ENCODE peak calls at places on chromosomes 3 and 15, in five cellular contexts. Z, V, S, B and T are unnamed samples.

GRCh38 chr15:83733206-83733605 is 79.3 kb downstream of the ADAMTSL3 start:
- DNase-seq in B (no peak), V (no peak), Z (no peak), S (no peak), T (peak; percentile 98)

GRCh38 chr3:78701537-78701936 is 1066.3 kb downstream of the ROBO1 start:
- DNase-seq in B (no peak), Z (no peak), V (no peak), S (no peak), T (no peak)

GRCh38 chr3:55006277-55006676 is 78.4 kb upstream of the LRTM1 start:
- DNase-seq in B (no peak), Z (no peak), S (no peak), V (no peak), T (no peak)

GRCh38 chr15:26126070-26126469 is 262.9 kb upstream of the ATP10A start:
- DNase-seq in V (no peak), S (no peak), Z (no peak), B (no peak), T (no peak)

GRCh38 chr3:129829640-129830039 is 63.9 kb downstream of the TMCC1 start:
- DNase-seq in B (no peak), S (no peak), Z (no peak), V (peak; percentile 51), T (peak; percentile 75)

GRCh38 chr15:33795076-33795475 is 173.2 kb upstream of the CHRM5 start:
- DNase-seq in V (no peak), B (no peak), Z (no peak), S (no peak), T (no peak)

GRCh38 chr3:16994842-16995535 is 110.2 kb downstream of the PLCL2 start:
- DNase-seq in Z (no peak), S (no peak), B (no peak), V (no peak), T (no peak)

GRCh38 chr3:47994180-47994579 is 22.0 kb downstream of the MAP4 start:
- DNase-seq in Z (no peak), S (no peak), B (no peak), V (no peak), T (no peak)

GRCh38 chr15:43516801-43517353 is 531 bp upstream of the MAP1A start:
- DNase-seq in S (no peak), V (no peak), B (no peak), Z (no peak), T (no peak)

GRCh38 chr15:43515731-43516130 is 1.7 kb upstream of the MAP1A start:
- DNase-seq in V (no peak), B (no peak), S (no peak), Z (no peak), T (no peak)

GRCh38 chr15:43517354-43518072 is at the start of gene MAP1A:
- DNase-seq in S (no peak), V (peak; percentile 69), Z (no peak), B (peak; percentile 65), T (no peak)

GRCh38 chr15:43514241-43515057 is 3.0 kb upstream of the MAP1A start:
- DNase-seq in S (no peak), Z (no peak), B (peak; percentile 71), V (peak; percentile 66), T (no peak)

GRCh38 chr15:43516185-43516584 is 1.2 kb upstream of the MAP1A start:
- DNase-seq in V (peak; percentile 75), B (peak; percentile 82), Z (no peak), S (no peak), T (no peak)
- H3K4me1 ChIP-seq in V (no peaks in the 10 kb centered on the region), B (peaks cover 6% of the 10 kb centered on the region), Z (peaks cover 21% of the 10 kb centered on the region), S (peaks cover 9% of the 10 kb centered on the region), T (no peaks in the 10 kb centered on the region)

DNA sequence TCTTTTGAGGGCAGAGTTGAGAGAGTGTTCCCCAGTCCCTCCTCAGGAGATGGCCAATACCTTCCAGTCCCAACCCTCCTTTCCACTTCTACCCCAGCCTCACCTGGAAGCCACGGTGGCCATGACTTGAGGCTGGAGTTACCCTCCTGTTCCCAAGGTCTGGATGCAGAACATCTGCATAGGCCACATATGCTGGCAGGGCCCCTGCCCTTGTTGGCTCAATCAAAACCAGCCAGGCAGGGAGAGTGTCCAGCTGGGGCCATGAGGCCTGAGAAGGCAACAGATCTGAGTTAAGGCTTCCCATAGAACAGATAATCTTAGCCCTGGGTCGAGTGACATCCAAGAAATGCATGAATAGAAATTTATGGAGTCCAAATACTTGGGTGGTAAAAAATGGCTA is 23.6 kb upstream of the VIPR1 start:
- DNase-seq in B (no peak), S (no peak), V (no peak), Z (no peak), T (no peak)
- H3K4me1 ChIP-seq in B (no peaks in the 10 kb centered on the region), S (no peaks in the 10 kb centered on the region), V (no peaks in the 10 kb centered on the region), Z (peaks cover 8% of the 10 kb centered on the region), T (peaks cover 9% of the 10 kb centered on the region)

GRCh38 chr3:108096506-108097325 is 5.9 kb upstream of the CD47 start:
- DNase-seq in V (no peak), Z (no peak), B (no peak), S (no peak), T (peak; percentile 68)
- H3K4me1 ChIP-seq in V (no peaks in the 10 kb centered on the region), Z (no peaks in the 10 kb centered on the region), B (no peaks in the 10 kb centered on the region), S (peaks cover 50% of the 10 kb centered on the region), T (peaks cover 13% of the 10 kb centered on the region)

GRCh38 chr15:90560229-90560771 is 30.6 kb downstream of the CRTC3 start:
- DNase-seq in V (peak; percentile 56), Z (no peak), S (no peak), B (peak; percentile 81), T (peak; percentile 56)
- H3K4me1 ChIP-seq in V (peaks cover 8% of the 10 kb centered on the region), Z (peaks cover 72% of the 10 kb centered on the region), S (peaks cover 77% of the 10 kb centered on the region), B (peaks cover 65% of the 10 kb centered on the region), T (peaks cover 11% of the 10 kb centered on the region)

DNA sequence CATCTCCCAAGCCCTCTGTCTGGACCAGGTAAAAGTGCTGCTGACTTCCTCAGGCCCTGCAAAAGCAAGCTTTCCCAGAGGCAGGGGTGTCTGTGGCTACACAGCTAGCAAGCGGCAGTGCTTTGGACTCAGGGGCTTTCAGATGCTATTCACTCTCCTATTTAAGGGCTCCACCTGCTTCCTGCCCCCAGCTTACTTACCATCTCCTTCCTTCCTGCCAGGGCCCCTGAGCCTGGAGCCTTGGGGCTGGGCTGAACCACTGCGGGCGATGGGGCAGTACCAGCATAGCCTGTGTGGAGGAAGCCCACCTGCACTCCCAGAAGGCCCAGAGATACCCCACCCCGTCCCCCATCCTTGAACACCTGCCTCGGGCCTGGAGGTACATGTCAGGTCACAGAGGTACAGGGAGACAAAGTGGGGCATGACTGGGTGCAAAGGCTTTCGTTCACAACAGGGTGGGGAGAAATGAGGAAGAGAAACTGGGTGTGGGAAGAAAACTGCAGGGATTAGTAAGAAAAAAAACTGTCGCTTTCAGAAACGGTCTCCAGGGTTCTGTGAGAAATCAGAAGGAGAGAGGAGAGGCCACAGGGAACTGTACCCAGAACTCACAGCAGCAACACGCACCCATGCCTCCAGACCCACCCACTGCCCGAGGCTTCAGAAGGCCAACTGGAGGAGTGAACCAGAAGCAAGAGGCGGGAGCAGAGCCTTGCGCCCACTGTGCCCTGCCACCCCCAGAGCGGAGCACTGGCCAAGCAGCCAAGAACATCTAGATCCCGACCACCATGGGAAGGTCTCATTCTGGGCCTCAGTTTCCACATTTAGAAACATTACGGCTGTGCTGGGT is 49.5 kb downstream of the CCDC12 start:
- DNase-seq in V (no peak), B (no peak), Z (no peak), S (no peak), T (no peak)
- H3K4me1 ChIP-seq in V (peaks cover 14% of the 10 kb centered on the region), B (peaks cover 59% of the 10 kb centered on the region), Z (peaks cover 68% of the 10 kb centered on the region), S (peaks cover 59% of the 10 kb centered on the region), T (peaks cover 12% of the 10 kb centered on the region)

DNA sequence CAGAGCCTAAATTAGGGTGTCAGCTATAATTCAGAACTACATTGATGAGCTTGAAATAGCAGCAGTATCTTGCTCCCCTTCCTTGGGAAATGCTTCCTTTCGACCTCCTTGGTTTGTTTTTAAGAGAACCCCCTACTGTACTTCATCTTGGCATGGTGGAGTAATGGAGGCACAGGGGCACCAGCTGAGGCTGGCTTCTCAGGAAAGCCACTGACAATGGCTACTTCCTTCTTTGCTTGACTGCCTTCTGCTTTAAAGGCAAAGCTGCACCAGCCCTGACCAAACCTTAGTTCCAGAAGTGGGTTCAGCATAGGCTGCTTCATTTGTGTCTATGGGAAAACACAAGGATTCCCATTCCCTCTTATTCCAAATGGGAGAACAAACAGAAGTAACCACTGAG is 1.5 kb upstream of the FBXL22 start:
- DNase-seq in S (no peak), Z (no peak), B (peak; percentile 7), V (no peak), T (no peak)
- H3K4me1 ChIP-seq in S (peaks cover 12% of the 10 kb centered on the region), Z (peaks cover 33% of the 10 kb centered on the region), B (peaks cover 13% of the 10 kb centered on the region), V (peaks cover 6% of the 10 kb centered on the region), T (no peaks in the 10 kb centered on the region)